ENCODE peak calls at places on chromosomes 7 and 10, in four cellular contexts. U is SK-N-MC; F is CD4-positive, alpha-beta memory T cell; A is activated T-helper 1 cell treated with anti-CD3 and anti-CD28 coated beads, Interleukin-12 subunit alpha, Interleukin-12 subunit beta, Interleukin-2, Interleukin-4 antibody, amounts not matched to agents 30 ng/mL and 10 ng/mL and 1 ng/mL, durations not matched to agents 14 hours and 24 hours and 36 hours. E is an unnamed sample.

GRCh38 chr10:62384057-62384446 is 9.9 kb downstream of the ZNF365 start:
- DNase-seq in A (peak; percentile 11), U (no peak), F (peak; percentile 70), E (peak; percentile 61)

GRCh38 chr7:66696774-66697191 is 43.8 kb upstream of the RABGEF1 start:
- DNase-seq in A (no peak), U (no peak), F (no peak), E (no peak)

GRCh38 chr7:1665721-1666250 is 4.3 kb upstream of the ELFN1 start:
- DNase-seq in F (no peak), A (no peak), U (no peak), E (peak; percentile 17)

GRCh38 chr7:133539016-133539415 is 286.1 kb downstream of the EXOC4 start:
- DNase-seq in F (no peak), A (no peak), U (no peak), E (no peak)

GRCh38 chr7:100091411-100092181 is 2.8 kb downstream of the COPS6 start:
- DNase-seq in U (no peak), A (no peak), F (no peak), E (peak; percentile 35)

GRCh38 chr10:11448545-11449244 is 162.8 kb downstream of the USP6NL start:
- DNase-seq in F (no peak), U (no peak), A (no peak), E (no peak)

GRCh38 chr7:831596-832291 is 532 bp upstream of the SUN1 start:
- DNase-seq in F (no peak), U (no peak), A (no peak), E (peak; percentile 41)

GRCh38 chr7:53539558-53539957 is 504.1 kb downstream of the POM121L12 start:
- DNase-seq in U (no peak), A (no peak), F (no peak), E (no peak)

GRCh38 chr10:113226404-113226803 is 276.4 kb downstream of the TCF7L2 start:
- DNase-seq in A (no peak), U (no peak), F (peak; percentile 12), E (peak; percentile 43)